ENCODE peak calls at places on chromosome 11, in six cellular contexts. One of them, this sample, is unnamed.

GRCh38 chr11:103648670-103649400 is 387.6 kb upstream of the DDI1 start:
- DNase-seq in HuH-7.5: no peak
- DNase-seq in CD4-positive, alpha-beta T cell: no peak
- DNase-seq in T-cell: no peak
- DNase-seq in mucosa of gallbladder: no peak
- DNase-seq in AG08396: no peak
- DNase-seq in this sample: no peak

GRCh38 chr11:132848336-132848735 is 684.0 kb downstream of the OPCML start:
- DNase-seq in HuH-7.5: no peak
- DNase-seq in CD4-positive, alpha-beta T cell: no peak
- DNase-seq in T-cell: no peak
- DNase-seq in mucosa of gallbladder: no peak
- DNase-seq in AG08396: no peak
- DNase-seq in this sample: no peak

GRCh38 chr11:20060180-20060579 is 100.1 kb downstream of the DBX1 start:
- DNase-seq in HuH-7.5: no peak
- DNase-seq in CD4-positive, alpha-beta T cell: no peak
- DNase-seq in T-cell: no peak
- DNase-seq in mucosa of gallbladder: no peak
- DNase-seq in AG08396: no peak
- DNase-seq in this sample: no peak

GRCh38 chr11:43359432-43359818 is 705 bp downstream of the TTC17 start:
- DNase-seq in HuH-7.5: no peak
- DNase-seq in CD4-positive, alpha-beta T cell: peak
- DNase-seq in T-cell: no peak
- DNase-seq in mucosa of gallbladder: no peak
- DNase-seq in AG08396: peak
- DNase-seq in this sample: no peak

GRCh38 chr11:73274722-73275380 is 2.7 kb downstream of the P2RY6 start:
- DNase-seq in HuH-7.5: no peak
- DNase-seq in CD4-positive, alpha-beta T cell: no peak
- DNase-seq in T-cell: no peak
- DNase-seq in mucosa of gallbladder: no peak
- DNase-seq in AG08396: no peak
- DNase-seq in this sample: no peak

GRCh38 chr11:68383976-68384501 is 71.6 kb downstream of the LRP5 start:
- DNase-seq in HuH-7.5: peak
- DNase-seq in CD4-positive, alpha-beta T cell: peak
- DNase-seq in T-cell: peak
- DNase-seq in mucosa of gallbladder: peak
- DNase-seq in AG08396: peak
- DNase-seq in this sample: peak

GRCh38 chr11:82810738-82811137 is 77.1 kb upstream of the FAM181B start:
- DNase-seq in HuH-7.5: no peak
- DNase-seq in CD4-positive, alpha-beta T cell: no peak
- DNase-seq in T-cell: no peak
- DNase-seq in mucosa of gallbladder: no peak
- DNase-seq in AG08396: no peak
- DNase-seq in this sample: no peak

GRCh38 chr11:60701509-60701818 is 2.1 kb downstream of the MS4A8 start:
- DNase-seq in HuH-7.5: no peak
- DNase-seq in CD4-positive, alpha-beta T cell: no peak
- DNase-seq in T-cell: no peak
- DNase-seq in mucosa of gallbladder: no peak
- DNase-seq in AG08396: no peak
- DNase-seq in this sample: no peak

GRCh38 chr11:65555693-65556231 is 2.4 kb downstream of the LTBP3 start:
- DNase-seq in HuH-7.5: no peak
- DNase-seq in CD4-positive, alpha-beta T cell: no peak
- DNase-seq in T-cell: no peak
- DNase-seq in mucosa of gallbladder: no peak
- DNase-seq in AG08396: peak
- DNase-seq in this sample: peak

GRCh38 chr11:115920841-115921480 is 416.7 kb upstream of the CADM1 start:
- DNase-seq in HuH-7.5: no peak
- DNase-seq in CD4-positive, alpha-beta T cell: no peak
- DNase-seq in T-cell: no peak
- DNase-seq in mucosa of gallbladder: no peak
- DNase-seq in AG08396: no peak
- DNase-seq in this sample: no peak

GRCh38 chr11:124942446-124943202 is 6.8 kb upstream of the HEPACAM start:
- DNase-seq in HuH-7.5: no peak
- DNase-seq in CD4-positive, alpha-beta T cell: no peak
- DNase-seq in T-cell: no peak
- DNase-seq in mucosa of gallbladder: no peak
- DNase-seq in AG08396: no peak
- DNase-seq in this sample: no peak

GRCh38 chr11:104531075-104531474 is 367.1 kb upstream of the PDGFD start:
- DNase-seq in HuH-7.5: no peak
- DNase-seq in CD4-positive, alpha-beta T cell: no peak
- DNase-seq in T-cell: no peak
- DNase-seq in mucosa of gallbladder: no peak
- DNase-seq in AG08396: peak
- DNase-seq in this sample: no peak

GRCh38 chr11:114179234-114179941 is 116.8 kb upstream of the NNMT start:
- DNase-seq in HuH-7.5: no peak
- DNase-seq in CD4-positive, alpha-beta T cell: no peak
- DNase-seq in T-cell: no peak
- DNase-seq in mucosa of gallbladder: peak
- DNase-seq in AG08396: no peak
- DNase-seq in this sample: peak

This sample was measured in colonic mucosa.